ENCODE peak calls at places on chromosomes 2 and 18, in ten cellular contexts. A is HCT116; P is substantia nigra; M is hepatocyte; L is gastrocnemius medialis; U is CD8-positive, alpha-beta T cell; W is heart left ventricle; S is A549; J is brain microvascular endothelial cell; B is osteoblast. Y is an unnamed sample.

GRCh38 chr2:231000211-231000904 is 4.4 kb downstream of the SPATA3 start:
- DNase-seq in A (no peak), P (no peak), M (no peak), L (no peak), U (no peak), W (no peak), S (peak), J (no peak), B (no peak), Y (no peak)

GRCh38 chr2:191637182-191638078 is 40.5 kb upstream of the NABP1 start:
- DNase-seq in A (peak), P (no peak), M (peak), L (no peak), U (no peak), W (no peak), S (peak), J (no peak), B (peak), Y (no peak)

GRCh38 chr2:226355600-226355999 is 444.0 kb downstream of the IRS1 start:
- DNase-seq in A (no peak), P (no peak), M (no peak), L (no peak), U (no peak), W (no peak), S (no peak), J (no peak), B (no peak), Y (no peak)

GRCh38 chr18:907880-908512 is 3.3 kb downstream of the ADCYAP1 start:
- DNase-seq in A (no peak), P (no peak), M (no peak), L (no peak), U (no peak), W (peak), S (no peak), J (no peak), B (peak), Y (no peak)

GRCh38 chr18:58911766-58912165 is 47.1 kb downstream of the ZNF532 start:
- DNase-seq in A (no peak), P (no peak), M (peak), L (peak), U (no peak), W (no peak), S (peak), J (peak), B (no peak), Y (no peak)

GRCh38 chr18:10563886-10564285 is 38.1 kb downstream of the NAPG start:
- DNase-seq in A (no peak), P (no peak), M (no peak), L (peak), U (no peak), W (no peak), S (no peak), J (no peak), B (no peak), Y (no peak)

GRCh38 chr18:77013777-77014525 is 118.6 kb downstream of the MBP start:
- DNase-seq in A (no peak), P (no peak), M (no peak), L (peak), U (no peak), W (no peak), S (no peak), J (no peak), B (no peak), Y (no peak)

GRCh38 chr18:48820483-48821250 is 130.1 kb downstream of the SMAD7 start:
- DNase-seq in A (no peak), P (no peak), M (no peak), L (peak), U (no peak), W (peak), S (no peak), J (no peak), B (peak), Y (no peak)

GRCh38 chr2:185291035-185291647 is 447.5 kb upstream of the FSIP2 start:
- DNase-seq in A (peak), P (no peak), M (peak), L (no peak), U (no peak), W (no peak), S (peak), J (peak), B (peak), Y (no peak)

GRCh38 chr2:137261858-137262585 is 496.7 kb downstream of the THSD7B start:
- DNase-seq in A (no peak), P (no peak), M (no peak), L (no peak), U (no peak), W (no peak), S (no peak), J (no peak), B (no peak), Y (no peak)

GRCh38 chr2:169659314-169659713 is 34.9 kb downstream of the CFAP210 start:
- DNase-seq in A (no peak), P (no peak), M (no peak), L (no peak), U (no peak), W (no peak), S (no peak), J (no peak), B (no peak), Y (no peak)

GRCh38 chr2:109613922-109614714 is at the start of the genes SEPTIN10 and SOWAHC:
- DNase-seq in A (peak), P (peak), M (peak), L (peak), U (peak), W (peak), S (peak), J (peak), B (peak), Y (peak)

GRCh38 chr2:85734015-85734414 is 19.8 kb upstream of the ATOH8 start:
- DNase-seq in A (no peak), P (peak), M (no peak), L (peak), U (no peak), W (no peak), S (no peak), J (no peak), B (no peak), Y (no peak)

DNA sequence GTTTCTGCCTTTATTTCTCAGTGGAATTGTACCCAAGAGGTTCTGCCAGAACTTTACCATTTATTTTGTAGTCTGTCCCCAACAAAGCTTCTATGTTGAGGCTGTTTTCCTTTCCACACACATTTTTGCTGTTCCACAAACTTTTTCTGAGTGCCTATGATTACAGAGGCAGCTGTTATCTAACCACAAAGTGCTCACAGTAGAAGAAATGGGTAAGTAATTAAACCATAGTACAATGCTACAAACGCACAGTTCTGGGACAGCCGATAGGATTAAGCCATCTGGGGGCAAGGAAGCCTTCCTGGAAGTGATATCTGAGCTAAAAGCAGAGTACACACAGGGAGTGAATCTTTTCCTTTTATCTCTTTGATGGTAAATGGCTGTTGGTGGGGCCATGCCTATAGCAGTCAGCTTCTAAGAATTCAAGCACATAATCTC is 3.9 kb upstream of the MGAT4A start:
- DNase-seq in A (no peak), P (no peak), M (no peak), L (no peak), U (no peak), W (no peak), S (no peak), J (no peak), B (no peak), Y (no peak)
- H3K27ac ChIP-seq in A (no peak), P (peak), M (peak), L (no peak), U (no peak), W (no peak), S (no peak), J (no peak), B (no peak), Y (no peak)

DNA sequence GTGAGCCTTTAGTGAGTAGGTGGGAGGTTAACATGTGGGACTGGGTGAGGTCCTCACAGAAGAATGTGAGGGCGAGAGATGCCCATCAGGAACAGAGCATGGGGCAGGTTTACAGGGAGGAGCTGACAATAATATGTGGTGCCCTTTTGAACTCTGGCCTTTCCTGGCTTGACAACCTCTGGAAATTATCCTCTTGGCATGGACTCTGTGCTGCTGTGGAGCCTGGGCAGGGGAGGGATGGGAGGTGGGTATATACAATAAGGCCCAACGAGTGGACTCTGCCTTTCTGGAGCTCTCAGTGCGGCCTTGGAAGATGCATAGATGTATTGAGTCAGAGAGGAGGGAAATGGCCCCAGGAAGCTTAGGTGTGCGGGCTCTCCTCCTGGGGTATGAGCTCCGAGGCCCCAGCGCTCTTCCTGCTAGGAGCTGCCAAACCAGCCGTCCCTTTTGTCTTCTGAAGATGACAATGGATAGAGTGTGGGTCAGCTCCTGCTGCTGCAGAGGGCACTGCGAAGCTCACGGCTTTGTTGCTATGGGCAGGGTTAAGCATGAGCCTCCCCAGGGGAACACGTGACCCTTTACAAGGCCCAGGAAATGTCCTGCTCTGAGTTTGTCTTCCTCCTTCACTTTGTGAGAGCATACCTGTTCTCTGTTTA is 8.7 kb upstream of the PSD4 start:
- DNase-seq in A (no peak), P (no peak), M (no peak), L (no peak), U (no peak), W (no peak), S (no peak), J (no peak), B (no peak), Y (no peak)
- H3K27ac ChIP-seq in A (no peak), P (no peak), M (no peak), L (no peak), U (no peak), W (no peak), S (no peak), J (no peak), B (no peak), Y (no peak)

GRCh38 chr2:203510941-203511305 is 24.2 kb downstream of the RAPH1 start:
- DNase-seq in A (no peak), P (no peak), M (no peak), L (no peak), U (no peak), W (no peak), S (no peak), J (no peak), B (peak), Y (no peak)
- H3K27ac ChIP-seq in A (no peak), P (no peak), M (peak), L (no peak), U (no peak), W (no peak), S (no peak), J (no peak), B (no peak), Y (no peak)

DNA sequence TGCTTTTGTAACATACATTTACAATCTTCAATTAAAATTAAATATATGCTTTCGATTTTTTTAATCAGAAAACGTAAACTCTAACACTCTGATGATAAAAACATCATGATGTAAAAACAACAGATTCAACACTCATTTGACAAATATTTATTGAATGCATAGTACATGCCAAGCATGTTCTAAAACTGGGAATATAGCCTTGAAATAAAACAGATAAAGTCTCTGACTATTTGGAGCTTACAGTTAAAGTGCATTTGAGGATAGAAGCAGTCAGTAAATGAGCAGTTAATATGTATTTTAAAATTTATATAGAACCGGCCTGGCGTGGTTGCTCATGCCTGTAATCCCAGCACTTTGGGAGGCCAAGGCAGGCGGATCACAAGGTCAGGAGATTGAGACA is 47.8 kb downstream of the TMX3 start:
- DNase-seq in A (no peak), P (no peak), M (no peak), L (no peak), U (no peak), W (no peak), S (no peak), J (no peak), B (no peak), Y (no peak)
- H3K27ac ChIP-seq in A (no peak), P (no peak), M (no peak), L (no peak), U (no peak), W (no peak), S (no peak), J (no peak), B (no peak), Y (no peak)

Y was measured in caudate nucleus.